ENCODE peak calls at places on chromosomes 11 and 22, in six cellular contexts. N is body of pancreas, F is vagina, W is stomach, I is lower lobe of right lung, P is thoracic aorta. A is an unnamed sample. For H3K4me1, the result is how much of the 10 kb centered on the place peaks cover.

GRCh38 chr11:134640536-134640935 is 228.5 kb upstream of the B3GAT1 start:
- DNase-seq in N (no peak), F (no peak), W (no peak), I (no peak), P (no peak), A (no peak)

GRCh38 chr22:37501176-37501609 is 15.0 kb upstream of the MFNG start:
- DNase-seq in N (peak), F (no peak), W (no peak), I (no peak), P (no peak), A (peak)

GRCh38 chr22:45608763-45609180 is 62.9 kb upstream of the ATXN10 start:
- DNase-seq in N (no peak), F (no peak), W (no peak), I (peak), P (no peak), A (no peak)

GRCh38 chr22:30743257-30744020 is 48.8 kb downstream of the OSBP2 start:
- DNase-seq in N (no peak), F (no peak), W (no peak), I (no peak), P (no peak), A (no peak)

GRCh38 chr22:23305321-23305910 is 125.1 kb downstream of the BCR start:
- DNase-seq in N (no peak), F (no peak), W (no peak), I (peak), P (no peak), A (no peak)

GRCh38 chr11:96012086-96012824 is 88.3 kb upstream of the MTMR2 start:
- DNase-seq in N (peak), F (no peak), W (no peak), I (peak), P (no peak), A (peak)

GRCh38 chr11:128884054-128884453 is 7.1 kb upstream of the KCNJ5 start:
- DNase-seq in N (no peak), F (no peak), W (no peak), I (no peak), P (no peak), A (no peak)

GRCh38 chr11:130671801-130672700 is 223.6 kb downstream of the ADAMTS15 start:
- DNase-seq in N (peak), F (no peak), W (peak), I (no peak), P (peak), A (peak)

GRCh38 chr11:121743285-121743684 is 290.5 kb upstream of the SORL1-AS1 start:
- DNase-seq in N (no peak), F (no peak), W (no peak), I (no peak), P (no peak), A (no peak)

DNA sequence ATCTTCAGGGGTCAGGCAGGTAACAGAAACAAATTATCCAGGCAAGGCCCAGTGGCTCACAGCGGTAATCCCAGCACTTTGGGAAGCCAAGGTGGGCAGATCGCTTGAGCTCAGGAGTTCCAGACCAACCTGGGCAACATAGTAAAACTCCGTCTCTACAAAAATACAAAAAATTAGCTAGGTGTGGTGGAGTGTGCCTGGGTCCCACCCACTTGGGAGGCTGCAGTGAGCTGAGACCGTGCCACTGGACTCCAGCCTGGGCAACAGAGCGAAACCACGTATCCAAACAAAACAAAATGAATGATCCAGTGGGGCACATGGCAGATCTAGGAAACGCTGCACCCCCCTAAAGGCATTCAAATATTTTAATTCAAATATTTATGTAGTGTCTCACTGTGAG is 9.9 kb downstream of the NUMA1 start:
- DNase-seq in N (no peak), F (no peak), W (no peak), I (no peak), P (no peak), A (no peak)
- H3K4me1 ChIP-seq in N (under half), F (under half), W (under half), I (half or more), P (under half), A (under half)

DNA sequence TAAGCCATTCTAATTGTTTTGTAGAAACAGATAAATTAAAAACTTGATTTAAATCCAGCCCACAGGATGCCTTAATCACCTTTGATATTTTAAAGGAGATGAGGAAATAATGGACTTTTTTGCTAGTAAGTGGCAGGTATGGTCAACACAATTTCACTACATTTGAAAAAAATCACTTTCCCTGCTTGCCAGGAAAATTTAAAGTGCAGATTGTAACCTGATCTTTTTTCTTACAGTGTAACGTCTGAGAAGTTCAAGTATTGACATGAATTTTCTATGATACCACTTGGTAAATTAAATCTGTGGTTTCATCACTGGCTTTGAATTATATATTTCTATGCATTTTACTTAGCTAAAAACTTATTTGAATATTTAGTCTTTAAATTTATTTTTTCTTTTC is 65.3 kb downstream of the ARHGEF12 start:
- DNase-seq in N (no peak), F (no peak), W (no peak), I (no peak), P (no peak), A (no peak)
- H3K4me3 ChIP-seq in N (no peak), F (no peak), W (no peak), I (no peak), P (no peak), A (no peak)

DNA sequence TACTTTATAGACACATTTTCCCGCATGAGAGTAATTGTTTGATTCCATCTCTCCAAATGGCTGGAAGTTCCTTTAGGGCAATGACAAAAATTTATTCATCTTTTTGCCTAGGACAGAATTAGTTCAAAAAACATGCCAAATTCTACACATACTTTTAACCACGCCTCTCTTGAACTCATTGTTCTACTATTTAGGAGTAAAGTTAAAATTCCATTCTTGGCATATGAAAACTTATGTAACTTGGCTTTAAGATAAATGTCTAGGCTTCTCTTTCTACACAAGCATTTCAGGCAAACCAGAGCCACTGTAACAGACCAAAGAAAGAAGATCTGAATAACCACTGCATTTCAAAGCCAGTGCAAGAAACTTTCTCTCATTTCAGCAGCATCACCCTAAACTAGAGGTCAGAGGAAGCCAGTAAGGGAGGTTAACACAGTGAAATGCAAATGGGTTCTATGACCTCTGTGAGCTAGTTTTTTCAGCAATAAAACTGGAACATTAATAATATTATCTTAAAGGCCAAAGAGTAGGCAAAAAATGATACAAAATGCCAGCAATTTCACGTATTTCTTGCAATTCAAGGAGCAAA is 73.0 kb downstream of the RSF1 start:
- DNase-seq in N (no peak), F (no peak), W (no peak), I (no peak), P (no peak), A (no peak)
- H3K27ac ChIP-seq in N (no peak), F (no peak), W (no peak), I (no peak), P (no peak), A (no peak)

GRCh38 chr11:124756033-124756752 is 4.1 kb upstream of the VSIG2 start:
- DNase-seq in N (no peak), F (no peak), W (no peak), I (no peak), P (no peak), A (no peak)
- H3K4me1 ChIP-seq in N (under half), F (under half), W (under half), I (half or more), P (under half), A (under half)

GRCh38 chr11:35654711-35655110 is 7.9 kb upstream of the TRIM44 start:
- DNase-seq in N (no peak), F (no peak), W (no peak), I (no peak), P (no peak), A (no peak)
- H3K4me3 ChIP-seq in N (no peak), F (no peak), W (no peak), I (no peak), P (no peak), A (no peak)

GRCh38 chr22:25061605-25062377 is 109.3 kb downstream of the KIAA1671 start:
- DNase-seq in N (no peak), F (no peak), W (no peak), I (no peak), P (no peak), A (no peak)
- H3K27ac ChIP-seq in N (no peak), F (no peak), W (no peak), I (no peak), P (peak), A (no peak)

GRCh38 chr22:42280836-42281235 is 10.4 kb upstream of the TCF20 start:
- DNase-seq in N (no peak), F (no peak), W (no peak), I (no peak), P (no peak), A (no peak)

GRCh38 chr22:42279425-42280020 is 9.1 kb upstream of the TCF20 start:
- DNase-seq in N (no peak), F (no peak), W (no peak), I (no peak), P (no peak), A (peak)

GRCh38 chr22:42281706-42282251 is 11.3 kb upstream of the TCF20 start:
- DNase-seq in N (no peak), F (no peak), W (no peak), I (no peak), P (no peak), A (no peak)

GRCh38 chr22:42281284-42281683 is 10.8 kb upstream of the TCF20 start:
- DNase-seq in N (no peak), F (no peak), W (no peak), I (no peak), P (no peak), A (no peak)

DNA sequence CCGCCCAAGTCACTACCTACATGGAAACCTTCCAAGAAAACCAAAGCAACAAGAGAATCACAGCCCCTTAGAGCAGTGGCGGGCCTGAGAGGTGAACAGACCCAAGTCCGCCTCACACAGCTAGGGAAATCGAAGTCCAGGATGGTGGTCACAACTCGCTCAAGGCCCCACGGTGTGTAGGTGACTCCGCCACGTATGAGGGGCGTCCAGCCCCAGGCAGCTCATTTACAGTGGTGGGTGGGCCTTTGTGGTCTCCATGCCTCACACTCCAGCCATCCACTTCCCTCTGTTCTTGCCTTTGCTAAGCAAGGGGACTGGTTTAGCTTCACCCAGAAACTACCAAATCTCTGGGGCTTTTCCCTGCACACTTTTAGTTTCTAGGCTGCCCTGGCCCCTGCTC is 9.7 kb upstream of the TCF20 start:
- DNase-seq in N (no peak), F (no peak), W (no peak), I (no peak), P (no peak), A (no peak)
- H3K4me1 ChIP-seq in N (under half), F (under half), W (under half), I (under half), P (under half), A (under half)

GRCh38 chr11:109583996-109584395 is 162.0 kb downstream of the C11orf87 start:
- DNase-seq in N (no peak), F (no peak), W (no peak), I (no peak), P (no peak), A (no peak)
- H3K4me3 ChIP-seq in N (no peak), F (no peak), W (no peak), I (no peak), P (no peak), A (no peak)